ENCODE peak calls at places on chromosome 16, in seven cellular contexts. One of them, this sample, is unnamed.

GRCh38 chr16:11135167-11135973 is 120.6 kb downstream of the SOCS1 start:
- DNase-seq in posterior vena cava: no peak
- DNase-seq in hippocampal formation: no peak
- DNase-seq in NCI-H774: no peak
- DNase-seq in RCC 7860: no peak
- DNase-seq in midbrain: no peak
- DNase-seq in kidney glomerular epithelial cell: no peak
- DNase-seq in this sample: no peak

GRCh38 chr16:67176662-67177061 is 6.3 kb downstream of the NOL3 start:
- DNase-seq in posterior vena cava: no peak
- DNase-seq in hippocampal formation: no peak
- DNase-seq in NCI-H774: no peak
- DNase-seq in RCC 7860: no peak
- DNase-seq in midbrain: no peak
- DNase-seq in kidney glomerular epithelial cell: no peak
- DNase-seq in this sample: no peak

GRCh38 chr16:23785842-23786241 is 31.0 kb downstream of the CHP2 start:
- DNase-seq in posterior vena cava: no peak
- DNase-seq in hippocampal formation: no peak
- DNase-seq in NCI-H774: no peak
- DNase-seq in RCC 7860: no peak
- DNase-seq in midbrain: no peak
- DNase-seq in kidney glomerular epithelial cell: no peak
- DNase-seq in this sample: no peak

GRCh38 chr16:72068930-72069329 is 5.9 kb downstream of the HPR start:
- DNase-seq in posterior vena cava: no peak
- DNase-seq in hippocampal formation: no peak
- DNase-seq in NCI-H774: no peak
- DNase-seq in RCC 7860: no peak
- DNase-seq in midbrain: no peak
- DNase-seq in kidney glomerular epithelial cell: no peak
- DNase-seq in this sample: no peak

GRCh38 chr16:49755291-49755611 is 100.7 kb downstream of the ZNF423 start:
- DNase-seq in posterior vena cava: no peak
- DNase-seq in hippocampal formation: peak
- DNase-seq in NCI-H774: no peak
- DNase-seq in RCC 7860: no peak
- DNase-seq in midbrain: peak
- DNase-seq in kidney glomerular epithelial cell: peak
- DNase-seq in this sample: no peak

GRCh38 chr16:64864232-64864803 is 257.5 kb downstream of the CDH11 start:
- DNase-seq in posterior vena cava: no peak
- DNase-seq in hippocampal formation: no peak
- DNase-seq in NCI-H774: no peak
- DNase-seq in RCC 7860: peak
- DNase-seq in midbrain: no peak
- DNase-seq in kidney glomerular epithelial cell: peak
- DNase-seq in this sample: no peak

GRCh38 chr16:10878644-10879498 is 1.9 kb downstream of the CIITA start:
- DNase-seq in posterior vena cava: peak
- DNase-seq in hippocampal formation: no peak
- DNase-seq in NCI-H774: no peak
- DNase-seq in RCC 7860: peak
- DNase-seq in midbrain: no peak
- DNase-seq in kidney glomerular epithelial cell: no peak
- DNase-seq in this sample: peak

GRCh38 chr16:83206426-83206825 is 579.7 kb downstream of the CDH13 start:
- DNase-seq in posterior vena cava: no peak
- DNase-seq in hippocampal formation: no peak
- DNase-seq in NCI-H774: no peak
- DNase-seq in RCC 7860: peak
- DNase-seq in midbrain: no peak
- DNase-seq in kidney glomerular epithelial cell: no peak
- DNase-seq in this sample: no peak

GRCh38 chr16:81204794-81205680 is 33.5 kb upstream of the BCO1 start:
- DNase-seq in posterior vena cava: no peak
- DNase-seq in hippocampal formation: peak
- DNase-seq in NCI-H774: no peak
- DNase-seq in RCC 7860: peak
- DNase-seq in midbrain: peak
- DNase-seq in kidney glomerular epithelial cell: peak
- DNase-seq in this sample: no peak

GRCh38 chr16:76639685-76640289 is 362.6 kb downstream of the CNTNAP4 start:
- DNase-seq in posterior vena cava: no peak
- DNase-seq in hippocampal formation: no peak
- DNase-seq in NCI-H774: no peak
- DNase-seq in RCC 7860: no peak
- DNase-seq in midbrain: peak
- DNase-seq in kidney glomerular epithelial cell: peak
- DNase-seq in this sample: no peak

GRCh38 chr16:76668207-76668725 is 391.1 kb downstream of the CNTNAP4 start:
- DNase-seq in posterior vena cava: no peak
- DNase-seq in hippocampal formation: no peak
- DNase-seq in NCI-H774: no peak
- DNase-seq in RCC 7860: no peak
- DNase-seq in midbrain: no peak
- DNase-seq in kidney glomerular epithelial cell: no peak
- DNase-seq in this sample: no peak

GRCh38 chr16:66427036-66427446 is at the start of gene BEAN1:
- DNase-seq in posterior vena cava: no peak
- DNase-seq in hippocampal formation: no peak
- DNase-seq in NCI-H774: no peak
- DNase-seq in RCC 7860: no peak
- DNase-seq in midbrain: no peak
- DNase-seq in kidney glomerular epithelial cell: no peak
- DNase-seq in this sample: no peak

GRCh38 chr16:74771656-74772315 is 2.8 kb downstream of the FA2H start:
- DNase-seq in posterior vena cava: no peak
- DNase-seq in hippocampal formation: no peak
- DNase-seq in NCI-H774: no peak
- DNase-seq in RCC 7860: no peak
- DNase-seq in midbrain: no peak
- DNase-seq in kidney glomerular epithelial cell: no peak
- DNase-seq in this sample: no peak

GRCh38 chr16:10984509-10984908 is 40.1 kb downstream of the CLEC16A start:
- DNase-seq in posterior vena cava: no peak
- DNase-seq in hippocampal formation: no peak
- DNase-seq in NCI-H774: no peak
- DNase-seq in RCC 7860: peak
- DNase-seq in midbrain: no peak
- DNase-seq in kidney glomerular epithelial cell: no peak
- DNase-seq in this sample: no peak

GRCh38 chr16:48246066-48246465 is 1.3 kb downstream of the ABCC11 start:
- DNase-seq in posterior vena cava: no peak
- DNase-seq in hippocampal formation: no peak
- DNase-seq in NCI-H774: no peak
- DNase-seq in RCC 7860: no peak
- DNase-seq in midbrain: no peak
- DNase-seq in kidney glomerular epithelial cell: no peak
- DNase-seq in this sample: no peak

GRCh38 chr16:69477546-69477945 is 53.1 kb downstream of the CYB5B start:
- DNase-seq in posterior vena cava: no peak
- DNase-seq in hippocampal formation: no peak
- DNase-seq in NCI-H774: no peak
- DNase-seq in RCC 7860: no peak
- DNase-seq in midbrain: no peak
- DNase-seq in kidney glomerular epithelial cell: no peak
- DNase-seq in this sample: no peak

GRCh38 chr16:17784073-17784472 is 313.3 kb upstream of the XYLT1 start:
- DNase-seq in posterior vena cava: no peak
- DNase-seq in hippocampal formation: no peak
- DNase-seq in NCI-H774: no peak
- DNase-seq in RCC 7860: no peak
- DNase-seq in midbrain: no peak
- DNase-seq in kidney glomerular epithelial cell: no peak
- DNase-seq in this sample: no peak

GRCh38 chr16:57383276-57384247 is 11.3 kb downstream of the CX3CL1 start:
- DNase-seq in posterior vena cava: no peak
- DNase-seq in hippocampal formation: no peak
- DNase-seq in NCI-H774: no peak
- DNase-seq in RCC 7860: peak
- DNase-seq in midbrain: no peak
- DNase-seq in kidney glomerular epithelial cell: no peak
- DNase-seq in this sample: no peak

GRCh38 chr16:85611205-85611454 is 2.0 kb upstream of the GSE1 start:
- DNase-seq in posterior vena cava: no peak
- DNase-seq in hippocampal formation: no peak
- DNase-seq in NCI-H774: no peak
- DNase-seq in RCC 7860: no peak
- DNase-seq in midbrain: peak
- DNase-seq in kidney glomerular epithelial cell: no peak
- DNase-seq in this sample: peak

GRCh38 chr16:79599256-79599836 is 1.2 kb downstream of the MAF start:
- DNase-seq in posterior vena cava: no peak
- DNase-seq in hippocampal formation: no peak
- DNase-seq in NCI-H774: no peak
- DNase-seq in RCC 7860: no peak
- DNase-seq in midbrain: no peak
- DNase-seq in kidney glomerular epithelial cell: no peak
- DNase-seq in this sample: peak

GRCh38 chr16:84292032-84292431 is 2.6 kb upstream of the WFDC1 start:
- DNase-seq in posterior vena cava: no peak
- DNase-seq in hippocampal formation: no peak
- DNase-seq in NCI-H774: no peak
- DNase-seq in RCC 7860: no peak
- DNase-seq in midbrain: no peak
- DNase-seq in kidney glomerular epithelial cell: no peak
- DNase-seq in this sample: no peak

GRCh38 chr16:78993342-78993741 is 607.2 kb downstream of the MAF start:
- DNase-seq in posterior vena cava: no peak
- DNase-seq in hippocampal formation: no peak
- DNase-seq in NCI-H774: peak
- DNase-seq in RCC 7860: no peak
- DNase-seq in midbrain: no peak
- DNase-seq in kidney glomerular epithelial cell: no peak
- DNase-seq in this sample: no peak

GRCh38 chr16:1430214-1430758 is 592 bp upstream of the PERCC1 start:
- DNase-seq in posterior vena cava: no peak
- DNase-seq in hippocampal formation: no peak
- DNase-seq in NCI-H774: no peak
- DNase-seq in RCC 7860: no peak
- DNase-seq in midbrain: no peak
- DNase-seq in kidney glomerular epithelial cell: no peak
- DNase-seq in this sample: no peak

GRCh38 chr16:11333696-11334095 is 11.6 kb upstream of the RMI2 start:
- DNase-seq in posterior vena cava: peak
- DNase-seq in hippocampal formation: no peak
- DNase-seq in NCI-H774: no peak
- DNase-seq in RCC 7860: no peak
- DNase-seq in midbrain: no peak
- DNase-seq in kidney glomerular epithelial cell: peak
- DNase-seq in this sample: no peak

GRCh38 chr16:84271866-84272265 is 22.8 kb upstream of the WFDC1 start:
- DNase-seq in posterior vena cava: peak
- DNase-seq in hippocampal formation: no peak
- DNase-seq in NCI-H774: no peak
- DNase-seq in RCC 7860: no peak
- DNase-seq in midbrain: no peak
- DNase-seq in kidney glomerular epithelial cell: no peak
- DNase-seq in this sample: no peak

GRCh38 chr16:55567382-55567781 is 898 bp downstream of the CAPNS2 start:
- DNase-seq in posterior vena cava: no peak
- DNase-seq in hippocampal formation: no peak
- DNase-seq in NCI-H774: no peak
- DNase-seq in RCC 7860: no peak
- DNase-seq in midbrain: no peak
- DNase-seq in kidney glomerular epithelial cell: no peak
- DNase-seq in this sample: no peak

GRCh38 chr16:86836503-86837125 is 258.3 kb downstream of the FOXL1 start:
- DNase-seq in posterior vena cava: peak
- DNase-seq in hippocampal formation: no peak
- DNase-seq in NCI-H774: no peak
- DNase-seq in RCC 7860: peak
- DNase-seq in midbrain: no peak
- DNase-seq in kidney glomerular epithelial cell: peak
- DNase-seq in this sample: no peak

GRCh38 chr16:87984868-87985267 is 33.6 kb downstream of the BANP start:
- DNase-seq in posterior vena cava: no peak
- DNase-seq in hippocampal formation: no peak
- DNase-seq in NCI-H774: no peak
- DNase-seq in RCC 7860: no peak
- DNase-seq in midbrain: no peak
- DNase-seq in kidney glomerular epithelial cell: no peak
- DNase-seq in this sample: no peak

GRCh38 chr16:645852-646678 is 3.1 kb upstream of the WDR90 start:
- DNase-seq in posterior vena cava: no peak
- DNase-seq in hippocampal formation: no peak
- DNase-seq in NCI-H774: no peak
- DNase-seq in RCC 7860: no peak
- DNase-seq in midbrain: no peak
- DNase-seq in kidney glomerular epithelial cell: no peak
- DNase-seq in this sample: no peak

GRCh38 chr16:81548901-81549546 is 104.4 kb downstream of the CMIP start:
- DNase-seq in posterior vena cava: no peak
- DNase-seq in hippocampal formation: no peak
- DNase-seq in NCI-H774: no peak
- DNase-seq in RCC 7860: peak
- DNase-seq in midbrain: no peak
- DNase-seq in kidney glomerular epithelial cell: no peak
- DNase-seq in this sample: peak

GRCh38 chr16:62041401-62041800 is 5.2 kb upstream of the CDH8 start:
- DNase-seq in posterior vena cava: no peak
- DNase-seq in hippocampal formation: peak
- DNase-seq in NCI-H774: no peak
- DNase-seq in RCC 7860: peak
- DNase-seq in midbrain: peak
- DNase-seq in kidney glomerular epithelial cell: peak
- DNase-seq in this sample: no peak

GRCh38 chr16:28090646-28091377 is 27.3 kb upstream of the GSG1L start:
- DNase-seq in posterior vena cava: peak
- DNase-seq in hippocampal formation: no peak
- DNase-seq in NCI-H774: no peak
- DNase-seq in RCC 7860: peak
- DNase-seq in midbrain: no peak
- DNase-seq in kidney glomerular epithelial cell: no peak
- DNase-seq in this sample: peak

GRCh38 chr16:9523994-9524393 is 432.6 kb downstream of the HAPSTR1 start:
- DNase-seq in posterior vena cava: no peak
- DNase-seq in hippocampal formation: no peak
- DNase-seq in NCI-H774: no peak
- DNase-seq in RCC 7860: no peak
- DNase-seq in midbrain: no peak
- DNase-seq in kidney glomerular epithelial cell: no peak
- DNase-seq in this sample: no peak

GRCh38 chr16:77470851-77471250 is 36.0 kb upstream of the ADAMTS18 start:
- DNase-seq in posterior vena cava: no peak
- DNase-seq in hippocampal formation: no peak
- DNase-seq in NCI-H774: no peak
- DNase-seq in RCC 7860: no peak
- DNase-seq in midbrain: no peak
- DNase-seq in kidney glomerular epithelial cell: peak
- DNase-seq in this sample: no peak

GRCh38 chr16:71351558-71351901 is 7.0 kb upstream of the CALB2 start:
- DNase-seq in posterior vena cava: no peak
- DNase-seq in hippocampal formation: no peak
- DNase-seq in NCI-H774: no peak
- DNase-seq in RCC 7860: no peak
- DNase-seq in midbrain: no peak
- DNase-seq in kidney glomerular epithelial cell: no peak
- DNase-seq in this sample: no peak

GRCh38 chr16:89123001-89123830 is 29.6 kb downstream of the ACSF3 start:
- DNase-seq in posterior vena cava: peak
- DNase-seq in hippocampal formation: no peak
- DNase-seq in NCI-H774: no peak
- DNase-seq in RCC 7860: no peak
- DNase-seq in midbrain: no peak
- DNase-seq in kidney glomerular epithelial cell: no peak
- DNase-seq in this sample: peak

This sample was measured in spleen.